ENCODE peak calls at places on chromosomes 6 and 20, in four cellular contexts. K is testis, D is heart left ventricle, J is prostate gland. E is an unnamed sample.

GRCh38 chr6:151225919-151226318 is 13.8 kb upstream of the AKAP12 start:
- DNase-seq in K (no peak), J (no peak), D (no peak), E (no peak)

GRCh38 chr6:30819287-30819917 is 64.9 kb upstream of the DDR1 start:
- DNase-seq in K (no peak), D (no peak), J (no peak), E (peak; percentile 63)

GRCh38 chr6:41778895-41779294 is 805 bp downstream of the FRS3 start:
- DNase-seq in D (no peak), J (no peak), K (no peak), E (no peak)

GRCh38 chr6:21500894-21501293 is 92.7 kb upstream of the SOX4 start:
- DNase-seq in K (no peak), J (no peak), D (no peak), E (no peak)

GRCh38 chr6:70166088-70166958 is 136.6 kb downstream of the COL9A1 start:
- DNase-seq in K (peak; percentile 77), D (peak; percentile 30), J (peak; percentile 6), E (peak; percentile 13)

GRCh38 chr20:11041396-11041795 is 367.6 kb upstream of the JAG1 start:
- DNase-seq in D (no peak), J (no peak), K (no peak), E (peak; percentile 7)

GRCh38 chr20:64233725-64234124 is 21.8 kb upstream of the PCMTD2 start:
- DNase-seq in K (peak; percentile 81), J (no peak), D (peak; percentile 95), E (no peak)

GRCh38 chr20:2687514-2687913 is 5.1 kb upstream of the EBF4 start:
- DNase-seq in J (no peak), K (no peak), D (no peak), E (no peak)

GRCh38 chr6:107821591-107821990 is 2.5 kb downstream of the SCML4 start:
- DNase-seq in J (no peak), K (no peak), D (no peak), E (no peak)

GRCh38 chr20:25058051-25058796 is at the start of gene ACSS1:
- DNase-seq in D (peak; percentile 69), K (peak; percentile 80), J (peak; percentile 71), E (peak; percentile 23)

GRCh38 chr20:63435552-63435951 is 36.9 kb downstream of the KCNQ2 start:
- DNase-seq in D (no peak), J (no peak), K (peak; percentile 51), E (no peak)

GRCh38 chr6:167957626-167958025 is 39.8 kb upstream of the KIF25 start:
- DNase-seq in D (no peak), J (no peak), K (no peak), E (no peak)

GRCh38 chr6:118240878-118241528 is 307.1 kb upstream of the PLN start:
- DNase-seq in K (no peak), J (no peak), D (no peak), E (no peak)

GRCh38 chr6:63598251-63599036 is 26.2 kb downstream of the LOC128125822 start:
- DNase-seq in K (peak; percentile 81), J (peak; percentile 60), D (peak; percentile 57), E (peak; percentile 29)

GRCh38 chr6:109922851-109923250 is 55.3 kb upstream of the GPR6 start:
- DNase-seq in K (no peak), J (no peak), D (no peak), E (no peak)

GRCh38 chr20:43942661-43943285 is 28.1 kb downstream of the TOX2 start:
- DNase-seq in J (no peak), D (no peak), K (no peak), E (peak; percentile 49)

GRCh38 chr20:33299111-33299603 is 16.1 kb downstream of the BPIFB1 start:
- DNase-seq in D (peak; percentile 67), J (peak; percentile 17), K (peak; percentile 80), E (peak; percentile 29)

GRCh38 chr20:32761831-32762753 is at the start of gene DNMT3B:
- DNase-seq in K (peak; percentile 90), J (peak; percentile 69), D (peak; percentile 79), E (peak; percentile 81)

GRCh38 chr20:24734139-24734538 is 214.9 kb upstream of the CST7 start:
- DNase-seq in D (no peak), K (no peak), J (no peak), E (no peak)

GRCh38 chr20:38874460-38875169 is 51.6 kb upstream of the FAM83D start:
- DNase-seq in K (no peak), J (no peak), D (no peak), E (no peak)

GRCh38 chr6:7640607-7641577 is 50.9 kb downstream of the SNRNP48 start:
- DNase-seq in J (no peak), K (no peak), D (no peak), E (no peak)

GRCh38 chr20:5191829-5192569 is 65.2 kb downstream of the CDS2 start:
- DNase-seq in K (peak; percentile 49), D (no peak), J (peak; percentile 50), E (peak; percentile 84)

GRCh38 chr6:108157234-108157971 is 8.4 kb upstream of the NR2E1 start:
- DNase-seq in K (no peak), J (no peak), D (no peak), E (no peak)

GRCh38 chr6:154478691-154479090 is 31.8 kb downstream of the CNKSR3 start:
- DNase-seq in D (no peak), J (no peak), K (no peak), E (no peak)

GRCh38 chr20:15847415-15847814 is 725.8 kb downstream of the KIF16B start:
- DNase-seq in D (no peak), J (no peak), K (no peak), E (no peak)

GRCh38 chr20:23186808-23187207 is 100.7 kb upstream of the CD93 start:
- DNase-seq in D (no peak), J (no peak), K (no peak), E (no peak)

DNA sequence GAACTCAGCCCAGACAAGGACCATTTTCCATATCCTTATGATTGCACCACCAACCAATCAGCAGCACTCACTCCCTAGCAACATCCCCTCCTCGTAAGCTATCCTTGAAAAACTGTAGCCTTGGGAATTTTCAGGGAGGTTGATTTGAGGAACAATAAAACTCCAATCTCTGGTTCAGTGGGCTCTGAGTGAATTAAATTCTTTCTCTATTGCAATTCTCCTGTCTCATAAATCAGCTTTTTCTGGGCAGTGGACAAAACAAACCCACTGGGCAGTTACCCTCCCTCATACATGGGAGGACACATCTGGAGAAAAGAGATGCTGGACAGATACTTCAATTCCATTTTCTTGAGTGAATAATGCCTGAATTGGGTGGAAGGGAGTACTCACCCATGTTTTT is 115.4 kb upstream of the STXBP5 start:
- DNase-seq in J (no peak), K (no peak), D (no peak), E (no peak)
- H3K4me3 ChIP-seq in J (no peak overlapping the region), K (no peak overlapping the region), D (no peak overlapping the region), E (no peak overlapping the region)

GRCh38 chr20:47211036-47211435 is 145.5 kb downstream of the ZMYND8 start:
- DNase-seq in J (no peak), K (no peak), D (no peak), E (no peak)
- TF ChIP-seq CTCF in J (no peak), K (no peak), D (no peak), E (no peak)

GRCh38 chr6:6002005-6002808 is 4.5 kb downstream of the NRN1 start:
- DNase-seq in D (no peak), K (no peak), J (no peak), E (no peak)

GRCh38 chr6:6003334-6004146 is 3.2 kb downstream of the NRN1 start:
- DNase-seq in J (no peak), K (no peak), D (peak; percentile 44), E (peak; percentile 30)

GRCh38 chr6:6001443-6001842 is 5.3 kb downstream of the NRN1 start:
- DNase-seq in D (no peak), J (no peak), K (no peak), E (no peak)

GRCh38 chr6:6004147-6004995 is 2.4 kb downstream of the NRN1 start:
- DNase-seq in D (no peak), J (no peak), K (no peak), E (no peak)

GRCh38 chr6:6002809-6003333 is 3.9 kb downstream of the NRN1 start:
- DNase-seq in K (no peak), D (no peak), J (no peak), E (no peak)
- H3K4me3 ChIP-seq in K (no peak overlapping the region), D (peak overlapping the region; percentile 59), J (no peak overlapping the region), E (no peak overlapping the region)

GRCh38 chr6:82988904-82989303 is 76.7 kb downstream of the UBE3D start:
- DNase-seq in J (no peak), D (no peak), K (no peak), E (no peak)

GRCh38 chr6:82989891-82990290 is 75.8 kb downstream of the UBE3D start:
- DNase-seq in D (no peak), J (no peak), K (no peak), E (no peak)

GRCh38 chr6:82984720-82985119 is 80.9 kb downstream of the UBE3D start:
- DNase-seq in K (no peak), D (no peak), J (no peak), E (no peak)

GRCh38 chr6:82987416-82987815 is 78.2 kb downstream of the UBE3D start:
- DNase-seq in K (no peak), J (no peak), D (no peak), E (peak; percentile 25)

GRCh38 chr6:82987951-82988350 is 77.7 kb downstream of the UBE3D start:
- DNase-seq in K (no peak), J (no peak), D (no peak), E (no peak)
- TF ChIP-seq CTCF in K (no peak), J (no peak), D (no peak), E (no peak)

GRCh38 chr20:35617397-35618031 is 1.9 kb downstream of the SPAG4 start:
- DNase-seq in J (no peak), K (peak; percentile 54), D (peak; percentile 67), E (peak; percentile 72)
- H3K4me3 ChIP-seq in J (peak overlapping the region; percentile 37), K (peak overlapping the region; percentile 58), D (peak overlapping the region; percentile 56), E (peak overlapping the region; percentile 72)